ENCODE peak calls at places on chromosomes 16 and 17, in five cellular contexts. L is Peyer's patch, U is cardiac muscle cell, S is GM23248, C is upper lobe of right lung. W is an unnamed sample. For H3K27me3, the result is how much of the 10 kb centered on the place peaks cover.

GRCh38 chr17:55144518-55144917 is 120.2 kb upstream of the HLF start:
- DNase-seq in L (no peak), U (no peak), S (no peak), C (no peak), W (no peak)

GRCh38 chr16:68345351-68345810 is 34.6 kb downstream of the PRMT7 start:
- DNase-seq in L (no peak), U (no peak), S (no peak), C (no peak), W (no peak)

GRCh38 chr17:34756670-34757021 is 177.3 kb downstream of the TMEM132E start:
- DNase-seq in L (no peak), U (peak), S (peak), C (no peak), W (no peak)

GRCh38 chr16:50737420-50737959 is 4.4 kb upstream of the CYLD start:
- DNase-seq in L (no peak), U (no peak), S (peak), C (no peak), W (no peak)

GRCh38 chr16:68444058-68444657 is 4.2 kb downstream of the SMPD3 start:
- DNase-seq in L (no peak), U (peak), S (peak), C (no peak), W (peak)

GRCh38 chr17:9465216-9465921 is 110.3 kb downstream of the STX8 start:
- DNase-seq in L (no peak), U (peak), S (peak), C (no peak), W (no peak)

GRCh38 chr16:67989322-67990017 is 9.2 kb upstream of the DPEP3 start:
- DNase-seq in L (no peak), U (no peak), S (no peak), C (no peak), W (no peak)

GRCh38 chr17:74427048-74427762 is 4.7 kb upstream of the GPRC5C start:
- DNase-seq in L (peak), U (no peak), S (no peak), C (peak), W (no peak)

GRCh38 chr17:28740406-28741357 is 3.1 kb upstream of the TRAF4 start:
- DNase-seq in L (no peak), U (no peak), S (no peak), C (no peak), W (no peak)

GRCh38 chr16:81476732-81477131 is 32.1 kb downstream of the CMIP start:
- DNase-seq in L (no peak), U (no peak), S (no peak), C (no peak), W (no peak)

GRCh38 chr16:87391324-87391949 is 699 bp upstream of the MAP1LC3B start:
- DNase-seq in L (peak), U (no peak), S (peak), C (peak), W (no peak)

GRCh38 chr16:83253526-83253925 is 554.3 kb upstream of the HSBP1 start:
- DNase-seq in L (no peak), U (no peak), S (no peak), C (no peak), W (no peak)

GRCh38 chr16:50636865-50637374 is 44.2 kb downstream of the SNX20 start:
- DNase-seq in L (no peak), U (no peak), S (no peak), C (no peak), W (no peak)

GRCh38 chr17:17376362-17376761 is 73.2 kb downstream of the NT5M start:
- DNase-seq in L (no peak), U (peak), S (peak), C (peak), W (no peak)

GRCh38 chr16:3781421-3781820 is 64.1 kb upstream of the TRAP1 start:
- DNase-seq in L (no peak), U (no peak), S (peak), C (no peak), W (no peak)

GRCh38 chr17:81964081-81964849 is 3.3 kb upstream of the NOTUM start:
- DNase-seq in L (no peak), U (no peak), S (no peak), C (no peak), W (no peak)
- H3K27me3 ChIP-seq in L (under half), U (half or more), S (under half), C (under half), W (under half)

GRCh38 chr17:15263680-15264079 is 1.4 kb downstream of the PMP22 start:
- DNase-seq in L (no peak), U (no peak), S (no peak), C (no peak), W (no peak)
- H3K27me3 ChIP-seq in L (under half), U (half or more), S (under half), C (under half), W (under half)

GRCh38 chr17:83108709-83109108 is 29.3 kb downstream of the METRNL start:
- DNase-seq in L (no peak), U (no peak), S (no peak), C (no peak), W (no peak)
- H3K27me3 ChIP-seq in L (under half), U (under half), S (under half), C (under half), W (under half)

DNA sequence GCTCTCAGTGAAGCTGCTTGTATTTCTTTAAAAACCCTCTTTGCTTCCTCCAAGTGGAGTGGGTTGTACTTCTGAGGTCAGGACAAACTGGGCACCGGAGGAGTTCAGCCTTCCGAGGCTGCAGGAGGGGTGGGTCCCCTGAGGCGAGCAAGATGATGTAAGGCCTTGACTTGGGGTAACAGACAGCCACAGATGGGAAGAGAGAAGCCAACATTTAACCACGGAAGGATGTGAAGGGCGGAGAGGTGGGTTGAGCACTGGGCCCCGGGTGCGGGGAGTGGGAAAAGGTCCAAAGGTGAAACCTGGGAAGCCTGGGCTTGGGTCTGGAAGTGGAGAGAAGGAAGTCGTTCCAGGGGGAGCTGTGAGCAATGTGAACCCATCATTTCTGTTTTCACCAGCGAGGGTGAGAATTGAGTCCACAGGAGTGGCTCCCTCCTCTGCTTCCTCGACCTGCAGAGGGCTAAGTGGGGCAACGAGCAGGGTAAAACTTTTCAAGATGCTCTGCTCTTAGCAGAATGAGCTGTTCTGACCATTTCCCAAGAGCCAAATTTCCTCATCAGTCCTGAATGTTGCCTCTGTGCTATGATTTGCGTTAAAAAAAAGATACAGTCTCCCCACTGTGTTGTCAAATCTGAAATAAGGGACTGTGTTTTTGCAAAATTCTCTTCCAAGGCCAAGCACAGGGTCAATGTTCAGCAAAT is 137.7 kb upstream of the CRHR1 start:
- DNase-seq in L (no peak), U (no peak), S (no peak), C (peak), W (no peak)
- H3K27me3 ChIP-seq in L (under half), U (under half), S (under half), C (under half), W (under half)

GRCh38 chr16:31260136-31260931 is 559 bp downstream of the ITGAM start:
- DNase-seq in L (no peak), U (no peak), S (no peak), C (peak), W (no peak)
- H3K27me3 ChIP-seq in L (under half), U (under half), S (under half), C (under half), W (under half)

W was measured in iPS DF 6.9.